ENCODE peak calls at places on chromosomes 12 and 14, in four cellular contexts. P, X, T and O are unnamed samples.
A peak's percentile ranks its signal among the peaks of the same experiment; 100 is the strongest.

GRCh38 chr14:94009767-94010166 is 12.7 kb downstream of the CCDC197 start:
- DNase-seq in T (peak; percentile 19), P (no peak), X (no peak), O (no peak)

GRCh38 chr12:56151672-56152131 is 685 bp upstream of the MYL6B start:
- DNase-seq in T (peak; percentile 82), P (no peak), X (peak; percentile 56), O (peak; percentile 84)

GRCh38 chr14:65334765-65335411 is 77.6 kb upstream of the FUT8 start:
- DNase-seq in T (no peak), P (no peak), X (no peak), O (no peak)

GRCh38 chr12:9347328-9348127 is 139.3 kb upstream of the PZP start:
- DNase-seq in X (no peak), P (no peak), T (no peak), O (no peak)

GRCh38 chr12:113934946-113935345 is 31.2 kb downstream of the RBM19 start:
- DNase-seq in T (no peak), P (no peak), X (no peak), O (no peak)

GRCh38 chr12:28130625-28131598 is 59.3 kb upstream of the CCDC91 start:
- DNase-seq in T (no peak), X (no peak), P (no peak), O (no peak)

GRCh38 chr14:77342726-77343397 is 22.0 kb downstream of the GSTZ1 start:
- DNase-seq in T (no peak), P (no peak), X (no peak), O (no peak)

GRCh38 chr14:104722938-104723650 is 935 bp upstream of the ADSS1 start:
- DNase-seq in X (no peak), T (no peak), P (no peak), O (no peak)

GRCh38 chr12:98466970-98467369 is 48.4 kb upstream of the TMPO start:
- DNase-seq in P (no peak), X (no peak), T (no peak), O (no peak)

GRCh38 chr14:90559811-90560492 is 163.1 kb downstream of the CALM1 start:
- DNase-seq in T (no peak), X (no peak), P (no peak), O (peak; percentile 37)

GRCh38 chr12:3272958-3273357 is 195.8 kb downstream of the TSPAN9 start:
- DNase-seq in P (no peak), T (no peak), X (no peak), O (no peak)

GRCh38 chr14:62882967-62883366 is 162.3 kb downstream of the KCNH5 start:
- DNase-seq in X (no peak), P (no peak), T (no peak), O (no peak)

DNA sequence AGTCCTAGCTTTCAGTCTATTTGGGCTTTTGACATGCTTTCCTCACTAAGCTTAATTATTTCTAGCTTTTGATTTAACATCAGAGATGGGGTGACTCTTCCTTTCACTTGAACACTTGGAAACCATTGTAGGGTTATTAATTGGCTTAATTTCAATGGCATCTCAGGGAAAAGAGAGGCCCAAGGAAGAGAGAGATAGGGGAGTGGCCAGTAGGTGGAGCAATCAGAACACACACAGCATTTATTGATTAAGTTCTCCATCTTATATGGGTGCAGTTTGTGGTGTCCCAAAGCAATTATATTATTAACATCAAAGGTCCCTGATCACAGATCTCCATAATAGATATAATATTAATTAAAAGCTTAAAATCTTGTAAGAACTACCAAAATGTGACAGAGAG is 1466.1 kb upstream of the SEL1L start:
- DNase-seq in T (no peak), X (no peak), P (no peak), O (no peak)
- TF ChIP-seq CTCF in T (no peak), X (no peak), P (no peak), O (peak; percentile 73)

GRCh38 chr12:6254491-6254890 is 54.3 kb downstream of the CD9 start:
- DNase-seq in T (peak; percentile 41), P (no peak), X (no peak), O (peak; percentile 64)
- TF ChIP-seq CTCF in T (no peak), P (no peak), X (no peak), O (no peak)

DNA sequence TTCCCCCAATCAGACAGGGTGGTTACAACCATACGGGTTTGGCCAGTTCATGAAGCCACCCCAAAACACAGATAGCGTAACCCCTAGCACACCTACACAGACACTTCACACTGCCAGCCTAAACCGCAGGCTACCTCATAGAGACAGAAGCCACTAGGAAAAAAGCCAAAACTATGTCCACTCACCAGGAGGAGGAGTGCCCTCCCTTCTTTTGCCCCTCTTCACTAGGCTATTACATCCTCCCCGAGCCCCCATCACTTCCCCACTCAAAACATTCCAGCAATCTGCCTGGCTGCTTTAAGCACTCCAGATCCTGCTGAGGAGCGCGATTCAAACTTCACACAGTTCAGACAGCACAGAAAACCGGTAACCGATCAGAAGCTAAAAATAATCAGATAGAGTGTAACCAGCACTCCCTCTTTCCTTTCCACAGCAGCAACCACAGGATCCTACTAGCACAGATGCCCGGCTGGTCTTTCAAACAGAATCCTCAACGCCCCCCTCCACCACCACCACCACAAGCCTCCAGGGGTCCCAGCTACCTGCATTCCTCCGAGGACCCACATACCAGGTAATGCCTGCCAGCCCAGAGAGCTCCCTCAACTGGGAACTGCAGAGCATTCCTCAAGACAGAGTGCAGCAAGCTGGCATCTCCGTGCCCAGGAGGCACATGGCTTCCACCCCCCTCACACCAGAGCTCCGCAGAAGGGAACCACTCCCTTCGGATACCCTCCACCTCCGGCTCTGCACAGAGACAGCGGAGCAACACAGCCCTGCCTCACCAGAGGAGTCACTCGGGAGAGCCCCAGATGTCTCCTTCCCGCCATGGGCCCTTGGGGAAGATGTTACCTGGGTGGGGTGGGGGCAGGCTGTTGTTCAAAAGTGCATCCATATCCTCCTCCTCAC is 1.5 kb downstream of the CHD4 start:
- DNase-seq in T (no peak), X (no peak), P (peak; percentile 74), O (no peak)
- TF ChIP-seq CTCF in T (no peak), X (no peak), P (no peak), O (peak; percentile 13)

GRCh38 chr14:54773171-54774006 is 129.2 kb downstream of the GCH1 start:
- DNase-seq in T (peak; percentile 96), X (peak; percentile 15), P (peak; percentile 94), O (no peak)
- TF ChIP-seq CTCF in T (peak; percentile 69), X (peak; percentile 8), P (peak; percentile 58), O (peak; percentile 82)

DNA sequence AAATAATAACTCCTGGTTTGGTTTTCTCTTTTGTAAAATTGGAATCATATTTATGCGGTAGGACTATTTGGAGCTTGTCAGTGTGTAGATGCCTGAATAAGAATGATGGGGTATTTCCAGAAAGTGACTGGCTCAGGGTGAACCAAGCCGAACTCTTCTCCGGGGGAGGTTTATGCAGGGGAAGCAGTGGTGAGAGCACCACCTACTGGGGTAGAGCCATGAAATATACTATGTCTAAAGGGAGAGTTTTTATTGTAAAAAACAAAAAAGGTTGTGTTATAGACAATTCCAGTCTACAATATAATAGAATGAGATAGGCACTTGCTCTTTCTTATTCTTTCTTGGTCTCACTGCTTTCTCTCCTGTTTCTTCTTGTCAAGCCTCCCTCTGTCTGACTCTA is 222.9 kb upstream of the SLC16A7 start:
- DNase-seq in T (no peak), P (no peak), X (no peak), O (no peak)
- TF ChIP-seq CTCF in T (no peak), P (no peak), X (no peak), O (peak; percentile 78)